ENCODE peak calls at places on chromosomes 6 and 20, in nine cellular contexts. A is fibroblast of mammary gland, H is tibial nerve, L is AG04450, V is sigmoid colon, G is uterus, J is brain microvascular endothelial cell, Z is neural progenitor cell, Y is fibroblast of the aortic adventitia. K is an unnamed sample.

GRCh38 chr6:6861346-6861745 is 246.4 kb upstream of the RREB1 start:
- DNase-seq in Z (no peak), J (no peak), G (no peak), A (no peak), Y (no peak), V (no peak), H (no peak), L (no peak), K (no peak)

GRCh38 chr6:122459240-122459639 is 12.4 kb downstream of the SERINC1 start:
- DNase-seq in H (no peak), V (no peak), J (no peak), A (no peak), L (no peak), Z (no peak), Y (no peak), G (no peak), K (no peak)

GRCh38 chr6:126773122-126773805 is 345.2 kb upstream of the RSPO3 start:
- DNase-seq in Z (peak), G (no peak), Y (peak), V (no peak), H (peak), J (peak), A (no peak), L (no peak), K (no peak)

GRCh38 chr20:2314759-2315439 is 19.1 kb downstream of the TGM3 start:
- DNase-seq in H (peak), A (peak), V (peak), Z (no peak), G (no peak), Y (peak), L (no peak), J (no peak), K (peak)

GRCh38 chr6:33161354-33162320 is 30.6 kb downstream of the COL11A2 start:
- DNase-seq in Y (peak), J (peak), H (peak), L (no peak), V (peak), A (peak), G (peak), Z (peak), K (peak)

GRCh38 chr20:22385602-22386299 is 198.6 kb downstream of the FOXA2 start:
- DNase-seq in V (no peak), Y (peak), L (no peak), A (no peak), H (no peak), Z (peak), G (no peak), J (no peak), K (no peak)

GRCh38 chr6:159715168-159715567 is 12.1 kb upstream of the WTAP start:
- DNase-seq in L (no peak), V (no peak), J (no peak), G (peak), Y (no peak), Z (no peak), A (no peak), H (no peak), K (no peak)

GRCh38 chr6:104995989-104996617 is 39.2 kb downstream of the LIN28B start:
- DNase-seq in J (no peak), Y (peak), A (peak), V (peak), G (no peak), Z (no peak), L (no peak), H (no peak), K (no peak)

GRCh38 chr6:39753745-39754084 is 28.5 kb upstream of the KIF6 start:
- DNase-seq in L (no peak), J (no peak), V (peak), Y (peak), H (peak), G (peak), A (peak), Z (no peak), K (no peak)

GRCh38 chr6:84077645-84078044 is 44.1 kb downstream of the MRAP2 start:
- DNase-seq in A (no peak), G (no peak), J (no peak), L (no peak), H (no peak), Y (no peak), Z (no peak), V (no peak), K (no peak)

GRCh38 chr6:99308788-99309187 is 40.7 kb downstream of the FAXC start:
- DNase-seq in A (no peak), L (no peak), V (no peak), Y (no peak), J (no peak), H (no peak), Z (no peak), G (no peak), K (no peak)

GRCh38 chr6:80605165-80605989 is 498.9 kb downstream of the BCKDHB start:
- DNase-seq in J (peak), L (no peak), H (peak), Z (peak), A (peak), V (no peak), Y (peak), G (no peak), K (no peak)

GRCh38 chr20:2387180-2387577 is 6.5 kb downstream of the TGM6 start:
- DNase-seq in Z (peak), J (peak), A (peak), V (no peak), G (no peak), Y (peak), L (no peak), H (no peak), K (no peak)

GRCh38 chr6:166716910-166717617 is 90.0 kb upstream of the RPS6KA2 start:
- DNase-seq in Y (no peak), V (no peak), Z (no peak), A (no peak), H (no peak), G (no peak), J (no peak), L (no peak), K (no peak)

GRCh38 chr20:61722146-61722678 is 343.5 kb downstream of the TAF4 start:
- DNase-seq in L (no peak), H (no peak), V (no peak), Z (no peak), A (peak), G (no peak), Y (no peak), J (no peak), K (no peak)

GRCh38 chr6:1873781-1874180 is 264.1 kb downstream of the FOXC1 start:
- DNase-seq in Z (peak), V (no peak), A (no peak), H (no peak), G (no peak), J (no peak), Y (no peak), L (no peak), K (no peak)

GRCh38 chr6:14060971-14061370 is 56.6 kb upstream of the CD83 start:
- DNase-seq in L (no peak), Y (no peak), J (no peak), G (no peak), A (no peak), Z (no peak), H (no peak), V (no peak), K (no peak)

GRCh38 chr6:55918639-55919038 is 43.2 kb upstream of the BMP5 start:
- DNase-seq in V (no peak), A (peak), H (no peak), J (peak), Z (no peak), G (no peak), L (no peak), Y (peak), K (no peak)

GRCh38 chr20:37907677-37908397 is 4.9 kb downstream of the VSTM2L start:
- DNase-seq in J (peak), Z (peak), H (no peak), V (no peak), L (peak), Y (peak), G (no peak), A (peak), K (no peak)

GRCh38 chr6:39362487-39362865 is 40.0 kb upstream of the KCNK16 start:
- DNase-seq in J (peak), V (no peak), H (no peak), L (no peak), Z (peak), Y (no peak), G (no peak), A (no peak), K (no peak)

GRCh38 chr6:31734703-31735500 is 1.4 kb downstream of the CLIC1 start:
- DNase-seq in A (peak), V (no peak), Z (peak), Y (peak), G (peak), H (peak), L (no peak), J (peak), K (no peak)

GRCh38 chr6:133208183-133208755 is 32.9 kb upstream of the EYA4 start:
- DNase-seq in A (no peak), Z (no peak), V (no peak), Y (no peak), J (no peak), H (no peak), G (no peak), L (peak), K (no peak)

GRCh38 chr6:108655840-108656650 is 95.3 kb downstream of the FOXO3 start:
- DNase-seq in Z (no peak), L (peak), A (peak), G (peak), Y (peak), V (peak), H (peak), J (peak), K (no peak)

GRCh38 chr6:30483677-30484279 is 5.5 kb upstream of the HLA-E start:
- DNase-seq in Y (peak), G (peak), H (peak), Z (peak), A (peak), L (no peak), J (peak), V (no peak), K (no peak)

GRCh38 chr20:3323398-3323797 is 84.1 kb downstream of the DNAAF9 start:
- DNase-seq in Z (no peak), L (no peak), H (no peak), J (no peak), V (no peak), Y (peak), A (peak), G (no peak), K (no peak)

GRCh38 chr6:148457843-148458159 is 115.2 kb downstream of the SASH1 start:
- DNase-seq in V (no peak), L (no peak), Y (no peak), J (no peak), A (no peak), Z (no peak), H (no peak), G (no peak), K (no peak)

GRCh38 chr6:105135056-105135455 is 44.8 kb downstream of the POPDC3 start:
- DNase-seq in G (no peak), V (no peak), J (peak), L (no peak), A (peak), H (no peak), Y (peak), Z (peak), K (no peak)

GRCh38 chr6:142669701-142670351 is 275.1 kb downstream of the HIVEP2 start:
- DNase-seq in Z (no peak), Y (no peak), L (no peak), G (no peak), A (no peak), J (no peak), V (no peak), H (no peak), K (no peak)

GRCh38 chr20:11373391-11373790 is 544.3 kb upstream of the BTBD3 start:
- DNase-seq in A (no peak), G (peak), Z (no peak), J (no peak), Y (peak), H (no peak), L (no peak), V (no peak), K (no peak)

GRCh38 chr6:107180114-107180513 is 64.8 kb upstream of the BEND3 start:
- DNase-seq in J (no peak), V (no peak), L (no peak), Y (no peak), G (no peak), H (no peak), Z (no peak), A (no peak), K (no peak)

GRCh38 chr6:2877057-2877882 is 25.8 kb downstream of the SERPINB9 start:
- DNase-seq in L (no peak), J (peak), V (no peak), A (peak), H (no peak), G (peak), Y (peak), Z (no peak), K (no peak)

GRCh38 chr6:66496659-66497058 is 789.6 kb upstream of the EYS start:
- DNase-seq in V (no peak), H (no peak), Z (peak), J (no peak), A (peak), Y (no peak), L (no peak), G (no peak), K (no peak)
- TF ChIP-seq CTCF in V (no peak), H (peak), Z (peak), J (peak), A (peak), Y (no peak), L (peak), G (no peak), K (peak)

GRCh38 chr6:129730477-129731165 is 20.6 kb upstream of the ARHGAP18 start:
- DNase-seq in J (no peak), Y (peak), Z (peak), L (no peak), A (peak), H (no peak), V (no peak), G (no peak), K (no peak)

GRCh38 chr6:129731396-129731795 is 21.4 kb upstream of the ARHGAP18 start:
- DNase-seq in A (no peak), Z (no peak), G (no peak), Y (no peak), V (no peak), H (no peak), L (no peak), J (no peak), K (no peak)

GRCh38 chr6:129732034-129732433 is 22.1 kb upstream of the ARHGAP18 start:
- DNase-seq in G (no peak), A (no peak), Z (no peak), H (no peak), V (no peak), L (no peak), J (no peak), Y (peak), K (no peak)

GRCh38 chr6:129732542-129732941 is 22.6 kb upstream of the ARHGAP18 start:
- DNase-seq in V (no peak), J (no peak), L (no peak), Y (no peak), G (no peak), A (no peak), H (no peak), Z (no peak), K (no peak)

GRCh38 chr6:129733290-129733689 is 23.3 kb upstream of the ARHGAP18 start:
- DNase-seq in Y (no peak), A (no peak), Z (no peak), L (no peak), V (no peak), G (no peak), H (no peak), J (no peak), K (no peak)
- TF ChIP-seq CTCF in Y (no peak), A (no peak), Z (no peak), L (no peak), V (no peak), G (no peak), H (no peak), J (no peak), K (peak)

GRCh38 chr6:322205-322930 is 30.1 kb downstream of the DUSP22 start:
- DNase-seq in V (peak), Y (no peak), G (no peak), J (no peak), L (no peak), H (no peak), Z (no peak), A (no peak), K (no peak)
- TF ChIP-seq CTCF in V (no peak), Y (no peak), G (no peak), J (no peak), L (no peak), H (no peak), Z (no peak), A (peak), K (no peak)

GRCh38 chr6:11012976-11013375 is 31.1 kb downstream of the ELOVL2 start:
- DNase-seq in A (no peak), J (no peak), Y (peak), H (no peak), Z (no peak), V (no peak), L (no peak), G (no peak), K (no peak)

GRCh38 chr6:11012295-11012754 is 31.8 kb downstream of the ELOVL2 start:
- DNase-seq in Z (no peak), A (no peak), V (no peak), J (no peak), L (no peak), G (no peak), H (no peak), Y (no peak), K (no peak)

GRCh38 chr6:11009353-11009752 is 34.8 kb downstream of the ELOVL2 start:
- DNase-seq in Z (no peak), L (no peak), A (peak), G (no peak), Y (peak), V (no peak), J (no peak), H (no peak), K (no peak)

GRCh38 chr6:11013671-11014070 is 30.4 kb downstream of the ELOVL2 start:
- DNase-seq in Y (no peak), G (no peak), J (no peak), A (no peak), V (no peak), Z (peak), H (no peak), L (no peak), K (no peak)

GRCh38 chr6:11011787-11012234 is 32.3 kb downstream of the ELOVL2 start:
- DNase-seq in Z (no peak), V (no peak), H (no peak), G (no peak), A (peak), J (no peak), L (no peak), Y (peak), K (no peak)
- TF ChIP-seq CTCF in Z (peak), V (no peak), H (no peak), G (no peak), A (no peak), J (no peak), L (no peak), Y (no peak), K (peak)

GRCh38 chr6:16764188-16764950 is 3.1 kb upstream of the ATXN1 start:
- DNase-seq in V (no peak), H (no peak), Y (peak), J (peak), G (no peak), A (peak), Z (no peak), L (no peak), K (no peak)
- TF ChIP-seq CTCF in V (peak), H (no peak), Y (peak), J (peak), G (peak), A (peak), Z (peak), L (peak), K (peak)

GRCh38 chr6:156701961-156702360 is 75.2 kb upstream of the ARID1B start:
- DNase-seq in V (no peak), J (no peak), Z (no peak), Y (no peak), H (no peak), G (no peak), L (no peak), A (no peak), K (no peak)
- TF ChIP-seq CTCF in V (no peak), J (no peak), Z (no peak), Y (no peak), H (no peak), G (no peak), L (no peak), A (no peak), K (no peak)

DNA sequence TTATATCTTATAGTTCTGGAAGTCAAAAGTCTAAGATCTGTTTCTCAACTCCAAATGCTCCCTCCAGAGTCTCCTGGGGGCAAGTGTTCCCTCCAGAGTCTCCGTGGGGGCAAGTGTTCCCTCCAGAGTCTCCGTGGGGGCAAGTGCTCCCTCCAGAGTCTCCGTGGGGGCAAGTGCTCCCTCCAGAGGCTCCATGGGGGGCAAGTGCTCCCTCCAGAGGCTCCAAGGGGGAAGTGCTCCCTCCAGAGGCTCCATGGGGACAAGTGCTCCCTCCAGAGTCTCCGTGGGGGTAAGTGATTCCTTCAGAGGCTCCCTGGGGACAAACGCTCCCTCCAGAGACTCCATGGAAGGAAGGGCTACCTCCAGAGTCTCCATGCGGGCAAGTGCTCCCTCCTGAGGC is 34.0 kb upstream of the THBS2 start:
- DNase-seq in G (no peak), L (no peak), Y (no peak), J (no peak), V (no peak), H (no peak), A (peak), Z (no peak), K (no peak)
- TF ChIP-seq CTCF in G (no peak), L (peak), Y (peak), J (peak), V (no peak), H (no peak), A (peak), Z (no peak), K (peak)

DNA sequence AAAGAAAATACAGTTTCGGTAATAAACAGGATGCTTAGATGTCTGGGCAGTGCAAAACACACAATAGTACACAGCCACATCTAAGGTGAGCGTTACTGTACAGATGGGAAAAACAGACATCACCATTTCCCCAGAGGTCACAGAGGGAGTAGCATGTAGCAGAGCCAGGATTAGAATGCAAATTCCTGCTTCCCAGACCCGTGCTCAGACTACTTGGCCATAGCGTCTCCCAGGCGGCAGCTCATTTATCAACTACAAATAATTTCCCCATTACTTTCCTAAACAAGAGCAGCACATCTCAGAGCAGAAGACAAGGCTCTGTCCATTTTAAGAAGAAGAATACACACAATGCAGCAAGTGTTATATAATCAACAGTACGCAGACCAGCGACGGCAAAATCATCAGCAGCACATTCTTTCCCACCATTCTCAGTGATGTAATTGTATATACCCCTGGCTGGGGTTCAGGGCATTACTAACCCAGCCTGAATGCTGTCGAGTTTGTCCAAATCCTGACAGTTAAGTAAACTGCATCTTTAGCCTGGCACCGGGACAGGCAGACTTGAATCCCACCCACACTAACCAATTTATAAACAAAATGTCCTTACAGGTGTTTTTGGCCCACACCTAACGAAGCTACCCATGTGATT is 61.9 kb downstream of the CNKSR3 start:
- DNase-seq in Y (peak), Z (no peak), A (peak), L (peak), J (peak), G (peak), V (peak), H (no peak), K (no peak)
- TF ChIP-seq CTCF in Y (peak), Z (peak), A (peak), L (peak), J (peak), G (no peak), V (peak), H (no peak), K (peak)

GRCh38 chr6:43880236-43881120 is 110.5 kb downstream of the VEGFA start:
- DNase-seq in J (no peak), Z (no peak), H (no peak), A (no peak), V (no peak), L (no peak), Y (no peak), G (no peak), K (no peak)
- TF ChIP-seq CTCF in J (no peak), Z (no peak), H (no peak), A (no peak), V (no peak), L (no peak), Y (no peak), G (no peak), K (no peak)

K was measured in chondrocyte.